ENCODE peak calls at places on chromosomes 2 and 18, in four cellular contexts. One of them, this sample, is unnamed.

GRCh38 chr2:66541646-66542045 is 106.7 kb downstream of the MEIS1 start:
- DNase-seq in HL-60: no peak
- DNase-seq in iPS DF 6.9: no peak
- DNase-seq in transverse colon: no peak
- DNase-seq in this sample: no peak

GRCh38 chr2:113965644-113966043 is 75.8 kb downstream of the ACTR3 start:
- DNase-seq in HL-60: peak; percentile 49
- DNase-seq in iPS DF 6.9: peak; percentile 22
- DNase-seq in transverse colon: no peak
- DNase-seq in this sample: peak; percentile 27

GRCh38 chr2:215554689-215555088 is 118.8 kb upstream of the FN1 start:
- DNase-seq in HL-60: no peak
- DNase-seq in iPS DF 6.9: no peak
- DNase-seq in transverse colon: no peak
- DNase-seq in this sample: peak; percentile 17

GRCh38 chr2:109209941-109210340 is 80.9 kb downstream of the SH3RF3 start:
- DNase-seq in HL-60: no peak
- DNase-seq in iPS DF 6.9: no peak
- DNase-seq in transverse colon: no peak
- DNase-seq in this sample: no peak

GRCh38 chr2:82675186-82675585 is 1783.9 kb downstream of the SUCLG1 start:
- DNase-seq in HL-60: no peak
- DNase-seq in iPS DF 6.9: no peak
- DNase-seq in transverse colon: no peak
- DNase-seq in this sample: peak; percentile 2

GRCh38 chr2:41194235-41194634 is 742.3 kb upstream of the SLC8A1 start:
- DNase-seq in HL-60: no peak
- DNase-seq in iPS DF 6.9: no peak
- DNase-seq in transverse colon: no peak
- DNase-seq in this sample: no peak

GRCh38 chr2:108786354-108787208 is at the start of gene CCDC138:
- DNase-seq in HL-60: peak; percentile 90
- DNase-seq in iPS DF 6.9: peak; percentile 83
- DNase-seq in transverse colon: peak; percentile 93
- DNase-seq in this sample: peak; percentile 87

GRCh38 chr2:27655155-27655951 is 8.1 kb downstream of the SUPT7L start:
- DNase-seq in HL-60: no peak
- DNase-seq in iPS DF 6.9: no peak
- DNase-seq in transverse colon: no peak
- DNase-seq in this sample: peak; percentile 45

GRCh38 chr2:71336802-71337201 is 5.2 kb downstream of the ZNF638 start:
- DNase-seq in HL-60: no peak
- DNase-seq in iPS DF 6.9: no peak
- DNase-seq in transverse colon: no peak
- DNase-seq in this sample: peak; percentile 16

GRCh38 chr2:17416891-17417391 is 101.3 kb downstream of the RAD51AP2 start:
- DNase-seq in HL-60: no peak
- DNase-seq in iPS DF 6.9: no peak
- DNase-seq in transverse colon: no peak
- DNase-seq in this sample: peak; percentile 99

GRCh38 chr18:45412577-45412976 is 202.7 kb upstream of the SLC14A2 start:
- DNase-seq in HL-60: no peak
- DNase-seq in iPS DF 6.9: no peak
- DNase-seq in transverse colon: no peak
- DNase-seq in this sample: peak; percentile 87

GRCh38 chr18:21702602-21703001 is 2.0 kb downstream of the ABHD3 start:
- DNase-seq in HL-60: no peak
- DNase-seq in iPS DF 6.9: no peak
- DNase-seq in transverse colon: no peak
- DNase-seq in this sample: no peak

GRCh38 chr2:54456526-54457325 is 599 bp downstream of the SPTBN1 start:
- DNase-seq in HL-60: no peak
- DNase-seq in iPS DF 6.9: no peak
- DNase-seq in transverse colon: peak; percentile 17
- DNase-seq in this sample: peak; percentile 44

GRCh38 chr2:168196764-168197180 is 50.6 kb downstream of the STK39 start:
- DNase-seq in HL-60: no peak
- DNase-seq in iPS DF 6.9: no peak
- DNase-seq in transverse colon: peak; percentile 51
- DNase-seq in this sample: no peak

GRCh38 chr2:10064932-10065682 is 15.1 kb downstream of the CYS1 start:
- DNase-seq in HL-60: peak; percentile 28
- DNase-seq in iPS DF 6.9: no peak
- DNase-seq in transverse colon: no peak
- DNase-seq in this sample: no peak

GRCh38 chr2:68799615-68800400 is 65.2 kb downstream of the ARHGAP25 start:
- DNase-seq in HL-60: no peak
- DNase-seq in iPS DF 6.9: no peak
- DNase-seq in transverse colon: no peak
- DNase-seq in this sample: peak; percentile 96

GRCh38 chr18:23236876-23237468 is 101.7 kb downstream of the CABLES1 start:
- DNase-seq in HL-60: no peak
- DNase-seq in iPS DF 6.9: no peak
- DNase-seq in transverse colon: no peak
- DNase-seq in this sample: no peak
- H3K27ac ChIP-seq in HL-60: no peak overlapping the region
- H3K27ac ChIP-seq in iPS DF 6.9: no peak overlapping the region
- H3K27ac ChIP-seq in transverse colon: peak overlapping the region; percentile 81
- H3K27ac ChIP-seq in this sample: no peak overlapping the region

GRCh38 chr2:2748399-2749205 is 417.5 kb upstream of the MYT1L start:
- DNase-seq in HL-60: no peak
- DNase-seq in iPS DF 6.9: no peak
- DNase-seq in transverse colon: no peak
- DNase-seq in this sample: no peak

GRCh38 chr2:2747797-2748301 is 416.8 kb upstream of the MYT1L start:
- DNase-seq in HL-60: no peak
- DNase-seq in iPS DF 6.9: no peak
- DNase-seq in transverse colon: no peak
- DNase-seq in this sample: peak; percentile 71

GRCh38 chr2:2751715-2752315 is 420.7 kb upstream of the MYT1L start:
- DNase-seq in HL-60: no peak
- DNase-seq in iPS DF 6.9: no peak
- DNase-seq in transverse colon: no peak
- DNase-seq in this sample: no peak

GRCh38 chr2:2749206-2749598 is 418.1 kb upstream of the MYT1L start:
- DNase-seq in HL-60: no peak
- DNase-seq in iPS DF 6.9: no peak
- DNase-seq in transverse colon: no peak
- DNase-seq in this sample: no peak

DNA sequence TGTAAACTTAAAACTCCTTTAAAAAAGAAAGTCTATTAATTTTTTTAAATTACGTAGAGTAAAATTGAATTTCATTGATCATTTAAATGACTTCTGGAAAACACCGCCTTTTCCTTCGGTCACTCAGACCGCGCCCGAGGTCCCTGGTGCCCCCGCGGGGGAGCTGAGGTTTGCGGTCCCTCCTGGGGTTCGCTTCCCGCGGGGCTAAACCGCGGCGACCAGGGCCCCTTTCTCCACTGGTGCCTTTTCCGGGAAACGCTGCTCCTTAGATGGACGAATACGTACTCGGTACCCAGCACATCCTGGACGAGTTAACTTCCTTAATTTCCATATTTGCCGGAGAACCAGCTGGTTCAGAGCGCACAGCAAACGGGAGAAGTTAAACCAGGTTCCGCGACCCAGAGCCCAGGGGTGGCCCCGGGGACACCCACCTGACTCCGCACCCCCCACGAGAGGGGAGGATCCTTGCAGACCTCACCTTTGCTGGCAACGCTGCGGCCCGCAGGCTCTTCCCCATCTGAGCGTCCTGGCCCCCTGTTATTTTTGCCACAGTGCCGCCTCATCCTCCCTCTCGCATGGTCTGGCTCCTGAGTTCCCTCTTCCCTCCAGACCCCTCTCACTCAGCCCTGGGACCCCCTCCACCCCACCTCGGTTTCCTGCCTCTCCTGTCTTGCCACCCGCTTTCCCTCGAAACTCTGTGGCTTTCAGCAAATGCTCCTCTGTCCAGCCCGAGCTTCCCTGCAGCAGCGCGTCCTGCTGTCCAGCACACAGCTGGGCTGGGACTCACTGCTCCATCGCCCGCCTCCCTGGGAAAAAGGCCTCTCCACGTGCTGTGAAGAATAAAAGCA is 420.0 kb upstream of the MYT1L start:
- DNase-seq in HL-60: no peak
- DNase-seq in iPS DF 6.9: no peak
- DNase-seq in transverse colon: no peak
- DNase-seq in this sample: no peak
- H3K27ac ChIP-seq in HL-60: no peak overlapping the region
- H3K27ac ChIP-seq in iPS DF 6.9: no peak overlapping the region
- H3K27ac ChIP-seq in transverse colon: no peak overlapping the region
- H3K27ac ChIP-seq in this sample: no peak overlapping the region

DNA sequence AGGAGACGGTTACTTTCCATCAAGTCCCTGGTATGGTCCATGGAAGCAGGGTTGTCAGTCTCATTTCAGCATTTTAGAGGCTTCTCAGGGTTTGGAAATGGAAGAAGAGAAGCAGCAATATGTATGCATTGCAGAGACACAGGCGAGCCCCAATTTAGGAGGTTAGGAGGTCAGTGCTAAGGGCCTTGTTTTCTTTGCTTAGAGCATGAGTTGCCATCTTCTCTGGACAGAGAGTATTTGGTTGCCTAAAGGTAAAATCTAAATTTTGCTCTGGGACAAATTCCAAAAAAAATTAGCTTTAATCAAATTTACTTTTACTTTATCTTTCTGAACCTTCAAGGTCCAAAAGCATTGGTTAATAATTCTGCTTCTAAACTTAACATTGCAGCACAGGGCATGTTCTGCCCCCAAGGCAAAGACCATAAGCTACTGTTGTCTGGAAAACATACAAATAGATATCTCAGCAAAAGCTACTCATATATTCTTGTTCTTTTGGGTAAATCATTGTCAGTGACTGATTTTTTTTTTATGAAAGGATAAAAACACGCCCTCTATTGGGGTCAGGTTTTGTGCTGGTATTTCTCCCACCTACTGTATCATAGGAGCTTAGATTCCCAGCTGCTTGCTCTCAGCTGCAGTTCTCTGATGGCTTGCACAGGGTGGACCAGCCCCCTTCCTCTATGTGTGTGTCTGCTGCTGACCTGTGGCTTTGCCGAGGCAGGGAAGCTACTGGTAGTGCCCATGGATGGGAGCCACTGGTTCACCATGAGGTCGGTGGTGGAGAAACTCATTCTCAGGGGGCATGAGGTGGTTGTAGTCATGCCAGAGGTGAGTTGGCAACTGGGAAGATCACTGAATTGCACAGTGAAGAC is at the start of gene UGT1A9:
- DNase-seq in HL-60: no peak
- DNase-seq in iPS DF 6.9: no peak
- DNase-seq in transverse colon: no peak
- DNase-seq in this sample: no peak
- H3K27ac ChIP-seq in HL-60: no peak within 1 kb of the TSS
- H3K27ac ChIP-seq in iPS DF 6.9: no peak within 1 kb of the TSS
- H3K27ac ChIP-seq in transverse colon: no peak within 1 kb of the TSS
- H3K27ac ChIP-seq in this sample: no peak within 1 kb of the TSS

GRCh38 chr2:133674433-133675331 is 106.4 kb upstream of the NCKAP5 start:
- DNase-seq in HL-60: no peak
- DNase-seq in iPS DF 6.9: no peak
- DNase-seq in transverse colon: peak; percentile 18
- DNase-seq in this sample: peak; percentile 50

GRCh38 chr2:133673570-133673969 is 105.3 kb upstream of the NCKAP5 start:
- DNase-seq in HL-60: no peak
- DNase-seq in iPS DF 6.9: no peak
- DNase-seq in transverse colon: no peak
- DNase-seq in this sample: no peak

GRCh38 chr2:133668547-133668946 is 100.3 kb upstream of the NCKAP5 start:
- DNase-seq in HL-60: no peak
- DNase-seq in iPS DF 6.9: no peak
- DNase-seq in transverse colon: no peak
- DNase-seq in this sample: no peak

GRCh38 chr2:133676392-133677130 is 108.3 kb upstream of the NCKAP5 start:
- DNase-seq in HL-60: no peak
- DNase-seq in iPS DF 6.9: no peak
- DNase-seq in transverse colon: no peak
- DNase-seq in this sample: no peak

GRCh38 chr2:133674066-133674432 is 105.8 kb upstream of the NCKAP5 start:
- DNase-seq in HL-60: no peak
- DNase-seq in iPS DF 6.9: no peak
- DNase-seq in transverse colon: no peak
- DNase-seq in this sample: no peak
- H3K27ac ChIP-seq in HL-60: no peak overlapping the region
- H3K27ac ChIP-seq in iPS DF 6.9: no peak overlapping the region
- H3K27ac ChIP-seq in transverse colon: no peak overlapping the region
- H3K27ac ChIP-seq in this sample: no peak overlapping the region

GRCh38 chr18:35770360-35770759 is 188.8 kb downstream of the GALNT1 start:
- DNase-seq in HL-60: no peak
- DNase-seq in iPS DF 6.9: no peak
- DNase-seq in transverse colon: no peak
- DNase-seq in this sample: peak; percentile 59
- H3K27ac ChIP-seq in HL-60: no peak overlapping the region
- H3K27ac ChIP-seq in iPS DF 6.9: no peak overlapping the region
- H3K27ac ChIP-seq in transverse colon: no peak overlapping the region
- H3K27ac ChIP-seq in this sample: no peak overlapping the region

This sample was measured in mammary epithelial cell.